ENCODE peak calls at places on chromosomes 6 and 20, in eight cellular contexts. Y, N, A, R, C, I, H and J are unnamed samples.

GRCh38 chr6:63573899-63574553 is 1.7 kb downstream of the LOC128125822 start:
- DNase-seq in C (no peak), H (no peak), R (peak), A (peak), I (peak), Y (peak), N (no peak), J (no peak)

GRCh38 chr6:165971202-165971601 is 196.4 kb downstream of the TBXT start:
- DNase-seq in I (no peak), H (no peak), Y (no peak), N (no peak), R (no peak), C (no peak), A (no peak), J (no peak)

GRCh38 chr6:14743465-14744211 is 502.2 kb upstream of the JARID2 start:
- DNase-seq in I (peak), H (no peak), N (no peak), A (peak), C (no peak), Y (peak), R (peak), J (peak)

GRCh38 chr6:3022765-3023662 is 23.3 kb downstream of the NQO2 start:
- DNase-seq in I (no peak), R (peak), H (no peak), N (no peak), A (peak), Y (no peak), C (peak), J (no peak)

GRCh38 chr20:3672864-3673550 is 8.8 kb downstream of the ADAM33 start:
- DNase-seq in A (no peak), C (no peak), I (no peak), N (peak), H (no peak), R (no peak), Y (no peak), J (no peak)

GRCh38 chr6:144820270-144820669 is 535.1 kb downstream of the UTRN start:
- DNase-seq in N (no peak), C (no peak), R (peak), H (no peak), Y (no peak), A (no peak), I (no peak), J (no peak)

GRCh38 chr20:13683833-13684232 is 45.1 kb upstream of the TASP1 start:
- DNase-seq in N (no peak), H (no peak), Y (no peak), C (no peak), A (no peak), I (no peak), R (no peak), J (no peak)

GRCh38 chr6:32488085-32488484 is 42.0 kb downstream of the HLA-DRB5 start:
- DNase-seq in A (no peak), Y (no peak), N (no peak), I (no peak), C (no peak), H (no peak), R (no peak), J (no peak)

GRCh38 chr20:58028123-58028522 is 200.3 kb downstream of the ANKRD60 start:
- DNase-seq in H (no peak), R (no peak), C (no peak), Y (no peak), N (no peak), I (no peak), A (no peak), J (no peak)

GRCh38 chr20:51487525-51488279 is 54.8 kb downstream of the NFATC2 start:
- DNase-seq in H (no peak), N (no peak), Y (peak), I (peak), C (no peak), R (peak), A (no peak), J (no peak)

GRCh38 chr6:31734703-31735500 is 1.4 kb downstream of the CLIC1 start:
- DNase-seq in H (peak), C (peak), A (peak), I (peak), R (peak), N (peak), Y (no peak), J (peak)

GRCh38 chr6:34389034-34389433 is 3.4 kb downstream of the NUDT3 start:
- DNase-seq in I (no peak), A (no peak), R (no peak), N (no peak), C (no peak), Y (no peak), H (no peak), J (no peak)

GRCh38 chr20:49717693-49718092 is 4.0 kb upstream of the B4GALT5 start:
- DNase-seq in H (no peak), N (no peak), R (no peak), C (no peak), A (peak), I (no peak), Y (no peak), J (no peak)

GRCh38 chr6:116094041-116094440 is 6.6 kb upstream of the NT5DC1 start:
- DNase-seq in A (no peak), R (no peak), C (no peak), Y (no peak), N (no peak), I (no peak), H (no peak), J (no peak)

GRCh38 chr6:52697903-52698302 is 27.0 kb downstream of the TMEM14A start:
- DNase-seq in Y (no peak), H (no peak), C (no peak), R (peak), A (no peak), N (no peak), I (no peak), J (no peak)
- TF ChIP-seq CTCF in Y (no peak), H (no peak), C (no peak), R (no peak), A (peak), N (no peak), I (no peak), J (no peak)

GRCh38 chr6:44410363-44410762 is 22.9 kb downstream of the CDC5L start:
- DNase-seq in H (no peak), C (no peak), I (no peak), A (no peak), N (no peak), R (no peak), Y (no peak), J (no peak)

GRCh38 chr6:44416103-44416502 is 28.6 kb downstream of the CDC5L start:
- DNase-seq in I (peak), C (no peak), R (peak), A (no peak), H (no peak), N (no peak), Y (peak), J (no peak)

GRCh38 chr6:44411141-44411540 is 23.6 kb downstream of the CDC5L start:
- DNase-seq in I (peak), N (no peak), A (no peak), R (peak), H (no peak), C (no peak), Y (no peak), J (no peak)

DNA sequence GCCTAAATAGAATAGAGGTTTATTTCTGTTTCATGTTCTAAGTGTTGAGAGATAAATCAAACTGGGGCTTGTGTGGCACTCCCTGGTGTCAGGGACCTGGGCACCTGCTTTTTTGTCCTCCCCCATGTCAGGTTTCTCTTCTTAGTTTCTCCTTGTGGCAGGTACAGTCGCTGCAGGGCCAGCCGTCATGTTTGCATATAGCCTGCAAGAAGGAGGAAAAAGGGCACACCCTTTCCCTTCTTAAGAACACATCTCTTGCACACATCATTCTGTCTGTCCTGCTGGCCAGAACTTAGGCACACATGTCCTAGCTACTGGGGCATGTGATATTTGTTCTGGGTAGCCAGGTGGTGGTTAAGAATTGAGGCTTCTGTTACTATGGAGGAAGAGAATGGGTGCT is 27.9 kb downstream of the CDC5L start:
- DNase-seq in C (no peak), I (no peak), N (no peak), Y (no peak), H (no peak), R (no peak), A (no peak), J (no peak)
- TF ChIP-seq CTCF in C (no peak), I (no peak), N (no peak), Y (no peak), H (no peak), R (no peak), A (no peak), J (no peak)

GRCh38 chr6:45500924-45501816 is 123.4 kb upstream of the SUPT3H start:
- DNase-seq in I (no peak), A (no peak), C (no peak), H (no peak), Y (no peak), R (peak), N (no peak), J (no peak)
- TF ChIP-seq CTCF in I (no peak), A (no peak), C (no peak), H (no peak), Y (peak), R (peak), N (peak), J (no peak)

DNA sequence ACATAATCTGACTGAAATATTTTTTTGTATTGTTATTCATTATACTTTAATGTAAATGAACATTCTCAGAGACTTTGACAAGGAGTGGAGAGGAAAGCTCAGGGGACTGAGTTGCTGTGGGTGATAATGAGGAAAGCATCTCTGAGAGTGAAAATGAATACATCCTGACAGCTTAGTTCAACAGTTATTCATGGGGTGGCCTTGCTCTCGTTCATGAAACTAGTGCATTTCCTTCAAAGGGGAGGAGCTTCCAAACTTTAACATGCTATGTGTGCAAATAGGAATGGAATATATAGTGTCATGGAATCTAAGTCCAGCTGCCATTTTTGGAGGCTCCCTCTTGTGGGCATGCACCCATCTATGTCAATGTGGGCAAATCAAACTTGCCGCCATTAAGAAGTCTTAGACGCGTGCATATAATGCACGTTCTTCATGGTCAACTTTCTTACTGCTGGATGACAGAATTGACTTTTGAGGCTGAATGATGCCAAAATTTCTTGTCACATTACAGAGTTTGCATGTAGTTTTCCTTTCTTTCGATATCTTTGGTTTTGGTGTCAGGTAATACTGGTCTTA is 124.3 kb upstream of the TMEM170B start:
- DNase-seq in N (no peak), C (no peak), A (no peak), Y (no peak), I (no peak), R (no peak), H (no peak), J (no peak)
- TF ChIP-seq CTCF in N (no peak), C (no peak), A (peak), Y (no peak), I (peak), R (peak), H (no peak), J (no peak)